ENCODE peak calls at places on chromosomes 3 and 15, in four cellular contexts. One of them, this sample, is unnamed.

GRCh38 chr3:139718415-139718814 is 40.6 kb upstream of the NMNAT3 start:
- DNase-seq in K562: peak
- DNase-seq in HepG2: peak
- DNase-seq in GM12878: no peak
- DNase-seq in this sample: peak

GRCh38 chr3:17110665-17111396 is 226.1 kb downstream of the PLCL2 start:
- DNase-seq in HepG2: no peak
- DNase-seq in K562: no peak
- DNase-seq in GM12878: no peak
- DNase-seq in this sample: no peak

GRCh38 chr15:36858423-36858822 is 241.9 kb downstream of the MEIS2 start:
- DNase-seq in K562: no peak
- DNase-seq in HepG2: no peak
- DNase-seq in GM12878: no peak
- DNase-seq in this sample: no peak

GRCh38 chr3:128369106-128369708 is 97.5 kb downstream of the DNAJB8 start:
- DNase-seq in HepG2: no peak
- DNase-seq in K562: no peak
- DNase-seq in GM12878: no peak
- DNase-seq in this sample: no peak

GRCh38 chr3:9122732-9123364 is 126.6 kb downstream of the SRGAP3 start:
- DNase-seq in HepG2: no peak
- DNase-seq in GM12878: no peak
- DNase-seq in K562: no peak
- DNase-seq in this sample: no peak

GRCh38 chr3:108477511-108478147 is 32.8 kb downstream of the MYH15 start:
- DNase-seq in GM12878: peak
- DNase-seq in HepG2: peak
- DNase-seq in K562: peak
- DNase-seq in this sample: peak

GRCh38 chr3:10506696-10507095 is 1.3 kb upstream of the ATP2B2 start:
- DNase-seq in K562: no peak
- DNase-seq in HepG2: no peak
- DNase-seq in GM12878: no peak
- DNase-seq in this sample: no peak

GRCh38 chr15:82312611-82313349 is 36.5 kb downstream of the GOLGA6L10 start:
- DNase-seq in GM12878: no peak
- DNase-seq in HepG2: no peak
- DNase-seq in K562: no peak
- DNase-seq in this sample: no peak

GRCh38 chr3:165805834-165806561 is 31.2 kb downstream of the BCHE start:
- DNase-seq in HepG2: no peak
- DNase-seq in GM12878: no peak
- DNase-seq in K562: no peak
- DNase-seq in this sample: no peak

GRCh38 chr3:67296039-67296892 is 298.2 kb downstream of the KBTBD8 start:
- DNase-seq in GM12878: no peak
- DNase-seq in K562: no peak
- DNase-seq in HepG2: peak
- DNase-seq in this sample: no peak

GRCh38 chr15:33124275-33124674 is 70.2 kb downstream of the FMN1 start:
- DNase-seq in HepG2: no peak
- DNase-seq in GM12878: no peak
- DNase-seq in K562: no peak
- DNase-seq in this sample: no peak

GRCh38 chr3:170473358-170473757 is 54.7 kb downstream of the CLDN11 start:
- DNase-seq in HepG2: no peak
- DNase-seq in GM12878: no peak
- DNase-seq in K562: no peak
- DNase-seq in this sample: no peak

GRCh38 chr15:72063186-72063585 is 54.8 kb downstream of the MYO9A start:
- DNase-seq in K562: no peak
- DNase-seq in GM12878: no peak
- DNase-seq in HepG2: no peak
- DNase-seq in this sample: no peak

GRCh38 chr3:12229144-12229871 is 59.6 kb upstream of the PPARG start:
- DNase-seq in HepG2: no peak
- DNase-seq in K562: no peak
- DNase-seq in GM12878: no peak
- DNase-seq in this sample: no peak

GRCh38 chr3:96331341-96331740 is 483.1 kb upstream of the EPHA6 start:
- DNase-seq in K562: no peak
- DNase-seq in GM12878: no peak
- DNase-seq in HepG2: no peak
- DNase-seq in this sample: no peak

GRCh38 chr15:85667491-85668424 is 127.0 kb downstream of the KLHL25 start:
- DNase-seq in K562: no peak
- DNase-seq in HepG2: peak
- DNase-seq in GM12878: no peak
- DNase-seq in this sample: no peak

GRCh38 chr3:161443921-161444457 is 52.6 kb upstream of the OTOL1 start:
- DNase-seq in HepG2: peak
- DNase-seq in GM12878: no peak
- DNase-seq in K562: no peak
- DNase-seq in this sample: no peak

GRCh38 chr3:192372001-192372400 is 355.3 kb downstream of the FGF12 start:
- DNase-seq in GM12878: no peak
- DNase-seq in K562: no peak
- DNase-seq in HepG2: no peak
- DNase-seq in this sample: no peak

GRCh38 chr15:90414408-90415028 is 26.5 kb downstream of the IQGAP1 start:
- DNase-seq in GM12878: no peak
- DNase-seq in K562: no peak
- DNase-seq in HepG2: no peak
- DNase-seq in this sample: no peak

GRCh38 chr3:149548729-149549065 is 74.2 kb downstream of the TM4SF4 start:
- DNase-seq in GM12878: no peak
- DNase-seq in HepG2: no peak
- DNase-seq in K562: no peak
- DNase-seq in this sample: no peak

GRCh38 chr3:126113733-126114132 is 29.8 kb upstream of the SLC41A3 start:
- DNase-seq in GM12878: no peak
- DNase-seq in K562: peak
- DNase-seq in HepG2: no peak
- DNase-seq in this sample: peak

GRCh38 chr3:155323063-155323666 is 29.7 kb upstream of the STRIT1 start:
- DNase-seq in HepG2: peak
- DNase-seq in K562: peak
- DNase-seq in GM12878: peak
- DNase-seq in this sample: peak

GRCh38 chr15:31975446-31976229 is 54.7 kb upstream of the CHRNA7 start:
- DNase-seq in GM12878: no peak
- DNase-seq in K562: no peak
- DNase-seq in HepG2: no peak
- DNase-seq in this sample: no peak

GRCh38 chr3:136350557-136350956 is 100.4 kb downstream of the PCCB start:
- DNase-seq in GM12878: no peak
- DNase-seq in K562: no peak
- DNase-seq in HepG2: no peak
- DNase-seq in this sample: no peak

GRCh38 chr15:33194704-33195261 is at the start of gene FMN1:
- DNase-seq in HepG2: no peak
- DNase-seq in GM12878: peak
- DNase-seq in K562: peak
- DNase-seq in this sample: peak

GRCh38 chr3:42224178-42224577 is 41.8 kb downstream of the CCK start:
- DNase-seq in HepG2: no peak
- DNase-seq in K562: no peak
- DNase-seq in GM12878: no peak
- DNase-seq in this sample: no peak

GRCh38 chr15:74835312-74835823 is 7.6 kb downstream of the ULK3 start:
- DNase-seq in HepG2: peak
- DNase-seq in K562: peak
- DNase-seq in GM12878: no peak
- DNase-seq in this sample: peak

GRCh38 chr3:9700536-9700935 is 3.1 kb upstream of the CPNE9 start:
- DNase-seq in HepG2: no peak
- DNase-seq in GM12878: no peak
- DNase-seq in K562: no peak
- DNase-seq in this sample: no peak

GRCh38 chr3:99869621-99870020 is 52.0 kb downstream of the CMSS1 start:
- DNase-seq in K562: no peak
- DNase-seq in GM12878: no peak
- DNase-seq in HepG2: no peak
- DNase-seq in this sample: no peak

GRCh38 chr3:49174586-49174985 is 3.2 kb downstream of the KLHDC8B start:
- DNase-seq in K562: no peak
- DNase-seq in GM12878: no peak
- DNase-seq in HepG2: no peak
- DNase-seq in this sample: no peak

GRCh38 chr3:11629716-11630115 is 14.0 kb downstream of the VGLL4 start:
- DNase-seq in GM12878: no peak
- DNase-seq in HepG2: no peak
- DNase-seq in K562: no peak
- DNase-seq in this sample: no peak

GRCh38 chr15:97995881-97996603 is 35.5 kb downstream of the ARRDC4 start:
- DNase-seq in K562: peak
- DNase-seq in GM12878: no peak
- DNase-seq in HepG2: no peak
- DNase-seq in this sample: peak

GRCh38 chr3:73508330-73508954 is 116.3 kb downstream of the PDZRN3 start:
- DNase-seq in K562: peak
- DNase-seq in HepG2: peak
- DNase-seq in GM12878: no peak
- DNase-seq in this sample: peak

GRCh38 chr15:70033529-70034140 is 64.1 kb downstream of the TLE3 start:
- DNase-seq in K562: no peak
- DNase-seq in GM12878: no peak
- DNase-seq in HepG2: no peak
- DNase-seq in this sample: no peak

DNA sequence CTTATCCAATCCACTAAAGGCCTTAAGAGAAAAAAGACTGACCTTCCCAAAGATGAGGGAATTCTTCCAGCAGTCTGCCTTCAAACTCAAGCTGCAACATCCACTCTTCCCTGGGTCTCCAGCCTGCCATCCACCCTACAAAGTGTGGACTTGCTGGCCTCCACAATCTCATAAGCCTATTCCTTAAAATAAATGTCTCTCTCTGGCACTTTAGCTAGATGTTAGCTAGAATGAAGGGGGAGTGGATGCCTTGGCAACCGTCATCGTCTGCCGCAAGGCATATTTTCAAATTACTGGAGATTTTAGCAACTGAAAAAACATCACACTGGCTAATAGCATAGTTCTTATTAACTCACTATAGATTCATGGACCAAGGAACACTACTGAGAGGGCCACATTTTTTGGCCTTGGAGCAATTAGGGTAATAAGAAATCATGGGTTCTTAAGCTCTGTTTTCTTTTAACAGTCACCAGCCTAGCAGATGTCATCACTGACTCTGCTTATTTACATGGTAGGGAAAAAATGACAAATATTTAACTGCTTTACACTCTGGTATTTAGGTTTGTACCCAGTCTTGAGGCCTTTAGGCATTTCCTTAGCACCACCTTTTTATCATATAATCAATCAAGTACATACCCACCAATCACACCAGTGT is 245.3 kb downstream of the MYRIP start:
- DNase-seq in HepG2: no peak
- DNase-seq in GM12878: no peak
- DNase-seq in K562: no peak
- DNase-seq in this sample: no peak
- TF ChIP-seq FOXK2 in HepG2: no peak
- TF ChIP-seq FOXK2 in GM12878: no peak
- TF ChIP-seq FOXK2 in K562: no peak
- TF ChIP-seq FOXK2 in this sample: no peak

GRCh38 chr3:177647876-177648275 is 450.6 kb upstream of the TBL1XR1 start:
- DNase-seq in K562: no peak
- DNase-seq in HepG2: no peak
- DNase-seq in GM12878: no peak
- DNase-seq in this sample: no peak
- TF ChIP-seq FOXK2 in K562: no peak
- TF ChIP-seq FOXK2 in HepG2: no peak
- TF ChIP-seq FOXK2 in GM12878: no peak
- TF ChIP-seq FOXK2 in this sample: no peak

GRCh38 chr3:134092231-134092701 is 62.5 kb upstream of the SLCO2A1 start:
- DNase-seq in K562: no peak
- DNase-seq in GM12878: no peak
- DNase-seq in HepG2: no peak
- DNase-seq in this sample: peak

GRCh38 chr3:134094491-134094890 is 64.8 kb upstream of the SLCO2A1 start:
- DNase-seq in GM12878: no peak
- DNase-seq in K562: no peak
- DNase-seq in HepG2: no peak
- DNase-seq in this sample: no peak

GRCh38 chr3:134090031-134090430 is 60.3 kb upstream of the SLCO2A1 start:
- DNase-seq in K562: no peak
- DNase-seq in HepG2: no peak
- DNase-seq in GM12878: no peak
- DNase-seq in this sample: no peak

GRCh38 chr3:134093906-134094305 is 64.2 kb upstream of the SLCO2A1 start:
- DNase-seq in K562: no peak
- DNase-seq in GM12878: no peak
- DNase-seq in HepG2: no peak
- DNase-seq in this sample: no peak

GRCh38 chr3:134095005-134095404 is 65.3 kb upstream of the SLCO2A1 start:
- DNase-seq in K562: no peak
- DNase-seq in GM12878: no peak
- DNase-seq in HepG2: no peak
- DNase-seq in this sample: no peak
- TF ChIP-seq FOXK2 in K562: no peak
- TF ChIP-seq FOXK2 in GM12878: no peak
- TF ChIP-seq FOXK2 in HepG2: no peak
- TF ChIP-seq FOXK2 in this sample: no peak

DNA sequence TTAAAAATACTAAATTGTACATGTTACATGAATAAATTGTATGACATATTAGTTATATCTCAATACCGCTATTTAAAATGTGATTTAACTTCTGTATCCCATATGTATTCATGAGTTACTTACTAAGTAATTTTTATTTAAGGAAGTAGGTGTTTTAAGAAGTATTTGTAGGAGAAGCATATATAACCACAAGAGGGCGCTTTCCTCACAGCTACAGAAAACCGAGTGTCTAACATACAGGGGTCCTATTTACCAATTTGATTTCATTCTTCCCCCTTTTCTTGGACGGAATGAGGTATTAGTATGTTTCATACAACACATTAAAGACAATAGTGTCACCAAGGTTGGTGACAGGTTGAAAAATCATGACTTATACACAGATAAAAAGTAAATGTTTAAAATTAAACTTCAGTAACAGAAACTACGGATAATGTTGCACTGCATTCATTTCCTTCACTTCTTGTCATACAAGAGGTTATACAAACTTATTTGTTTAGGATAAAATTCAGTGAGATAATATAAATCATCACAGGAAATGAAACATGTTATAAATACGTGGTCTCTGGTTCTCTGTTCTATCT is 253.6 kb downstream of the MAGI1 start:
- DNase-seq in GM12878: no peak
- DNase-seq in K562: peak
- DNase-seq in HepG2: peak
- DNase-seq in this sample: peak
- TF ChIP-seq FOXK2 in GM12878: no peak
- TF ChIP-seq FOXK2 in K562: no peak
- TF ChIP-seq FOXK2 in HepG2: no peak
- TF ChIP-seq FOXK2 in this sample: no peak

GRCh38 chr3:182309120-182309519 is 484.2 kb upstream of the ATP11B start:
- DNase-seq in GM12878: no peak
- DNase-seq in K562: peak
- DNase-seq in HepG2: peak
- DNase-seq in this sample: no peak
- TF ChIP-seq FOXK2 in GM12878: no peak
- TF ChIP-seq FOXK2 in K562: no peak
- TF ChIP-seq FOXK2 in HepG2: no peak
- TF ChIP-seq FOXK2 in this sample: no peak